ENCODE peak calls at places on chromosomes 11 and 22, in seven cellular contexts. H, F, O, U, V, M and N are unnamed samples.

GRCh38 chr22:50012201-50013181 is at the start of gene IL17REL:
- DNase-seq in H (no peak), F (peak), O (no peak), U (no peak), V (no peak), M (peak), N (no peak)

GRCh38 chr11:46901156-46901555 is 17.2 kb downstream of the LRP4 start:
- DNase-seq in H (no peak), F (no peak), O (no peak), U (no peak), V (peak), M (no peak), N (no peak)

GRCh38 chr22:39097098-39098020 is at the start of gene APOBEC3H:
- DNase-seq in H (no peak), F (no peak), O (no peak), U (peak), V (peak), M (no peak), N (no peak)

GRCh38 chr11:9850224-9850895 is 186.5 kb downstream of the SWAP70 start:
- DNase-seq in H (no peak), F (no peak), O (no peak), U (no peak), V (no peak), M (no peak), N (no peak)

GRCh38 chr11:74487875-74488274 is 5.6 kb downstream of the LIPT2 start:
- DNase-seq in H (no peak), F (no peak), O (peak), U (no peak), V (peak), M (no peak), N (no peak)

GRCh38 chr22:24183321-24184031 is 2.2 kb downstream of the SUSD2 start:
- DNase-seq in H (no peak), F (no peak), O (no peak), U (no peak), V (no peak), M (no peak), N (no peak)

GRCh38 chr22:19357270-19358105 is 66.0 kb upstream of the CLTCL1 start:
- DNase-seq in H (no peak), F (peak), O (peak), U (peak), V (no peak), M (no peak), N (no peak)

GRCh38 chr11:116219171-116219635 is 553.6 kb downstream of the BUD13 start:
- DNase-seq in H (no peak), F (no peak), O (no peak), U (peak), V (no peak), M (no peak), N (no peak)

GRCh38 chr11:6864436-6864835 is 1.6 kb downstream of the OR10A2 start:
- DNase-seq in H (no peak), F (peak), O (peak), U (peak), V (no peak), M (no peak), N (no peak)

GRCh38 chr11:116657842-116658825 is 114.7 kb downstream of the BUD13 start:
- DNase-seq in H (no peak), F (no peak), O (no peak), U (no peak), V (peak), M (no peak), N (no peak)

GRCh38 chr11:134118016-134118415 is 49.1 kb downstream of the JAM3 start:
- DNase-seq in H (no peak), F (no peak), O (no peak), U (peak), V (no peak), M (no peak), N (no peak)

DNA sequence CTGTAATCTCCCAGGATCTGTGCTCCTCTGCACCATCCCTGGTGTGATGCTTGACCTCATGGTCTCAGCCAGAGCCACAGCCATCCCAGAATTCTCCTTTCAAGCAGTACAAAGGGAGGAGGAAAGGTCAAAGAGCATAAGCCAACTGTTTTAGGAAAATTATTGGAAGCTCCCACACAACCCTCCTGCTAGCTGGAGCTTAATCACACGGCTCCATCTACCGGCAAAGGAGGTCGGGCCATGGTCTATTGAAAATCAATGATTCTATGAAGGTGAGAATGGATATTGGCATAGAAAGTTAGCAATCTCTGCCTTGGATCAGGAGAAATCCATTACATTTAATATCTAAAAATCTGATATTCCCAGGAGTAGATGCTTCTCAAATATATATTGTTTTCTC is 259.5 kb downstream of the NTM start:
- DNase-seq in H (no peak), F (no peak), O (no peak), U (no peak), V (no peak), M (no peak), N (no peak)
- TF ChIP-seq CTCF in H (peak), F (no peak), O (no peak), U (no peak), V (no peak), M (no peak), N (no peak)

GRCh38 chr11:19071255-19071654 is 10.7 kb upstream of the MRGPRX2 start:
- DNase-seq in H (peak), F (peak), O (peak), U (peak), V (peak), M (peak), N (peak)
- TF ChIP-seq CTCF in H (peak), F (peak), O (peak), U (peak), V (peak), M (peak), N (peak)

GRCh38 chr22:25774575-25775026 is 32.6 kb downstream of the MYO18B start:
- DNase-seq in H (no peak), F (no peak), O (no peak), U (no peak), V (no peak), M (peak), N (no peak)
- TF ChIP-seq CTCF in H (peak), F (peak), O (peak), U (peak), V (peak), M (peak), N (peak)

GRCh38 chr22:36982136-36982535 is 37.1 kb downstream of the TST start:
- DNase-seq in H (no peak), F (no peak), O (no peak), U (no peak), V (peak), M (no peak), N (no peak)
- TF ChIP-seq CTCF in H (peak), F (no peak), O (no peak), U (no peak), V (peak), M (no peak), N (no peak)

DNA sequence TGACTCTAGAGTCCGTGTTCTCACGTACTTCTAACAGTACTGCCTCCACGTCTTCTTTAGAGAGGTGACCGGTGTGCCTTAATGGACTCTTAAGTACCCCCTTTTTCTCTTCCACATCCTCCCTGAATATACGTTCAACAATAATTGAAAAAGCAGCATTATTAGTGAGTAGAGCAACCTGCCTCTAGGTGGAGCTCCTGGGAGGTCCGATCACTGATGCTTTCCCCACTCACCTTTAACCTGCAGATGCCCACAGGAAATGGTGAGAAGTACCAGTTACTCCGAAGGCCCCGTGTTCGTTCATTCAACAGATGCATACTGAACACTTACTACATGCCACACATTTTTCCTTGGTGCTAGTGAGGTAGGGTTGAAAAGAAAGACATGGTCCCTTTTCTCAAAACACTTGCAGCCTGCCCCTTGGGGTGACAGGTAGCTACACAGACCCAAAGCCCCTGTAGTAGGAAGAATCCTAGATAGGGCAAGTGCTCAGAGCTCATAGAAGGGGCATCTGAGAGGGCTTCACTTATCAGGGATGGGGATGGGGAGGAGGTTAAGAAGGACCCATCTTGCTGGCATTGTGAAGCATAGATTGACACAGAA is 72.7 kb downstream of the FEZ1 start:
- DNase-seq in H (no peak), F (no peak), O (no peak), U (no peak), V (no peak), M (no peak), N (no peak)
- TF ChIP-seq CTCF in H (peak), F (peak), O (peak), U (peak), V (peak), M (peak), N (peak)

GRCh38 chr11:8092587-8093424 is 11.8 kb downstream of the TUB start:
- DNase-seq in H (no peak), F (peak), O (peak), U (peak), V (peak), M (peak), N (no peak)
- TF ChIP-seq CTCF in H (peak), F (peak), O (peak), U (peak), V (peak), M (peak), N (peak)